ENCODE peak calls at places on chromosome 6, in seven cellular contexts. A is HepG2, L is ovary, G is sigmoid colon, F is GM12878, R is stomach, B is SK-N-SH. X is an unnamed sample. For H3K36me3, the result is how much of the 10 kb centered on the place peaks cover.

GRCh38 chr6:75368151-75368779 is 83.7 kb upstream of the TMEM30A start:
- DNase-seq in A (peak), L (no peak), G (peak), F (no peak), R (peak), B (peak), X (no peak)

GRCh38 chr6:148935705-148936306 is 189.0 kb downstream of the UST start:
- DNase-seq in A (no peak), L (no peak), G (no peak), F (no peak), R (no peak), B (no peak), X (no peak)

GRCh38 chr6:165245287-165245686 is 64.1 kb downstream of the C6orf118 start:
- DNase-seq in A (no peak), L (no peak), G (no peak), F (no peak), R (no peak), B (peak), X (no peak)

GRCh38 chr6:43901330-43902230 is 131.6 kb downstream of the VEGFA start:
- DNase-seq in A (no peak), L (no peak), G (no peak), F (no peak), R (no peak), B (no peak), X (no peak)

GRCh38 chr6:149545258-149545753 is 537 bp downstream of the PPIL4 start:
- DNase-seq in A (peak), L (peak), G (peak), F (no peak), R (peak), B (peak), X (peak)

GRCh38 chr6:168256940-168257339 is 62.6 kb downstream of the DACT2 start:
- DNase-seq in A (no peak), L (no peak), G (no peak), F (no peak), R (no peak), B (no peak), X (no peak)

GRCh38 chr6:129131282-129131681 is 248.3 kb downstream of the LAMA2 start:
- DNase-seq in A (no peak), L (peak), G (peak), F (no peak), R (no peak), B (no peak), X (peak)

GRCh38 chr6:22409487-22409886 is 112.7 kb upstream of the PRL start:
- DNase-seq in A (no peak), L (no peak), G (no peak), F (no peak), R (no peak), B (no peak), X (no peak)

GRCh38 chr6:45681860-45682488 is 304.2 kb upstream of the SUPT3H start:
- DNase-seq in A (no peak), L (no peak), G (no peak), F (peak), R (no peak), B (no peak), X (no peak)

GRCh38 chr6:142242269-142242668 is 59.5 kb upstream of the ADGRG6 start:
- DNase-seq in A (no peak), L (no peak), G (no peak), F (no peak), R (no peak), B (no peak), X (no peak)

GRCh38 chr6:106165885-106166485 is 79.8 kb downstream of the PRDM1 start:
- DNase-seq in A (peak), L (no peak), G (no peak), F (no peak), R (no peak), B (no peak), X (no peak)

GRCh38 chr6:5584072-5584471 is 322.8 kb downstream of the FARS2 start:
- DNase-seq in A (no peak), L (no peak), G (no peak), F (no peak), R (no peak), B (no peak), X (no peak)

GRCh38 chr6:128554302-128554701 is 33.9 kb upstream of the PTPRK start:
- DNase-seq in A (peak), L (no peak), G (no peak), F (no peak), R (no peak), B (no peak), X (no peak)

GRCh38 chr6:148747493-148748160 is 797 bp downstream of the UST start:
- DNase-seq in A (no peak), L (peak), G (peak), F (no peak), R (peak), B (peak), X (peak)

GRCh38 chr6:10347561-10348327 is 67.1 kb downstream of the TFAP2A start:
- DNase-seq in A (no peak), L (no peak), G (no peak), F (no peak), R (no peak), B (no peak), X (no peak)

GRCh38 chr6:152368761-152369624 is 268.2 kb downstream of the SYNE1 start:
- DNase-seq in A (no peak), L (peak), G (peak), F (no peak), R (peak), B (no peak), X (peak)

GRCh38 chr6:69735029-69735428 is 61.8 kb downstream of the LMBRD1 start:
- DNase-seq in A (no peak), L (no peak), G (no peak), F (no peak), R (no peak), B (no peak), X (no peak)

GRCh38 chr6:42025066-42025789 is 25.1 kb upstream of the TAF8 start:
- DNase-seq in A (no peak), L (no peak), G (no peak), F (peak), R (no peak), B (no peak), X (no peak)

GRCh38 chr6:1903780-1904493 is 294.2 kb downstream of the FOXC1 start:
- DNase-seq in A (no peak), L (no peak), G (no peak), F (no peak), R (no peak), B (peak), X (no peak)

GRCh38 chr6:83439201-83439600 is 8.3 kb upstream of the ME1 start:
- DNase-seq in A (no peak), L (no peak), G (no peak), F (no peak), R (no peak), B (no peak), X (no peak)

GRCh38 chr6:83443516-83443915 is 12.7 kb upstream of the ME1 start:
- DNase-seq in A (no peak), L (no peak), G (no peak), F (no peak), R (no peak), B (no peak), X (no peak)

DNA sequence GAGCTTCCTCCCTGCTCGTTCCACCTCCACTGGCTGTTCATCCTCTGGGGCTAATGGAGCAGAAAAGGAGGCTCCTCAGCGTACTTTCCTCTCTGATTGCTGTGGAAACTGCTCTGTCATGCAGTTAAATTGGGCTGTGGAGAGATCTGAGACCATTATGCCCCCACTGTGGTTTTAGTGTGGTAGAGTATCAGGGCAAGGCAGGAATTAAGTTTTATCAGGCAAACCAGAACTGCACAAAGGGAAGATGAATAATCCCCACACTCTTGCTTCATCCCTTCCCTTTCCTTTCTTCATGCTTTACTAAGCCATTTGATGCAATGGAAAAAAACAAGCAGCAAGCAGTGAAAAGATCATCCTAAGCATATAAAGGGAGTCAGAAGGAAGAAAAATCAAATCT is 11.9 kb upstream of the ME1 start:
- DNase-seq in A (no peak), L (no peak), G (no peak), F (no peak), R (no peak), B (no peak), X (no peak)
- TF ChIP-seq EP300 in A (no peak), L (no peak), G (no peak), F (no peak), R (no peak), B (no peak), X (no peak)

GRCh38 chr6:150826788-150827187 is 38.7 kb upstream of the MTHFD1L start:
- DNase-seq in A (no peak), L (no peak), G (no peak), F (no peak), R (no peak), B (no peak), X (no peak)
- H3K36me3 ChIP-seq in A (under half), L (under half), G (under half), F (under half), R (under half), B (under half), X (under half)

DNA sequence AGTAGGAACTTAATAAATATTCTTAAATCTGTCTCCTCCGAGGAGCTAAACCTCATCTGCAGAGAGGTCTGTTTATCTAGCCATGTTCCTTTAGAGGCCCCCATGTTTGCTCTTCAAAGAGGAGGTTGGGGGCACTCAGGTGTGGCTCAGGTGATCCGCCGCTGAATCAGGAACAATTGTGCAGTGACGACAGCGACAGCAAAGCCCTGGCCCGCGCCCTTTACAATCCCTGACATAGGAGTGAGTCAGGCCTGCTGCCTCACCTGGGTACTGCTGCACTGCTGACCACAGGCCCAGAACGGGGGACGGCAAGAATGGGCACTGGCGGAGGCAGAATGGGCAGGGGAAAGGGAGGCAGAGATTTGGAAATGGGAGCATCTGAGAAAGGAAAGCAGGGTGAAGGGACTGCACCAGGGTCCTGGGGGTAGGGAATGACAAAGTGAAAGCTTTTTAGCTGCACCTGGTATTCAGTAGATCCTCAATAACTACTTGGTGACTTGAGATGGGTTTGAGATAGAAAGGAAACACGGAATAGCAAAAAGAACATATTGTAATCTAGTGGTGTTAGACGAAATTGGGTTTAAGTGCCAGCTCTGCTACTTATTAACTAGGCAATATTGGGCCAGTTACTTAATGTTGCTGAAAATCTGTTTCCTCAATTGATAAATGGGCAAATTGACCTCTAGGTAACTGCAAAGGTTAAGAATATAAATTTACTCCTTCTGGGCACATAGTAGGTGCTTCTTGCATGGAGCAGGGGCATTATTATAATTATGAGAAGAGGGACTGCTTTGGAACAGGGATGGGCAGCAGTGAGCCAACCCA is 5.4 kb upstream of the IER3 start:
- DNase-seq in A (peak), L (no peak), G (no peak), F (no peak), R (peak), B (no peak), X (no peak)
- TF ChIP-seq EP300 in A (no peak), L (no peak), G (no peak), F (no peak), R (no peak), B (no peak), X (no peak)

DNA sequence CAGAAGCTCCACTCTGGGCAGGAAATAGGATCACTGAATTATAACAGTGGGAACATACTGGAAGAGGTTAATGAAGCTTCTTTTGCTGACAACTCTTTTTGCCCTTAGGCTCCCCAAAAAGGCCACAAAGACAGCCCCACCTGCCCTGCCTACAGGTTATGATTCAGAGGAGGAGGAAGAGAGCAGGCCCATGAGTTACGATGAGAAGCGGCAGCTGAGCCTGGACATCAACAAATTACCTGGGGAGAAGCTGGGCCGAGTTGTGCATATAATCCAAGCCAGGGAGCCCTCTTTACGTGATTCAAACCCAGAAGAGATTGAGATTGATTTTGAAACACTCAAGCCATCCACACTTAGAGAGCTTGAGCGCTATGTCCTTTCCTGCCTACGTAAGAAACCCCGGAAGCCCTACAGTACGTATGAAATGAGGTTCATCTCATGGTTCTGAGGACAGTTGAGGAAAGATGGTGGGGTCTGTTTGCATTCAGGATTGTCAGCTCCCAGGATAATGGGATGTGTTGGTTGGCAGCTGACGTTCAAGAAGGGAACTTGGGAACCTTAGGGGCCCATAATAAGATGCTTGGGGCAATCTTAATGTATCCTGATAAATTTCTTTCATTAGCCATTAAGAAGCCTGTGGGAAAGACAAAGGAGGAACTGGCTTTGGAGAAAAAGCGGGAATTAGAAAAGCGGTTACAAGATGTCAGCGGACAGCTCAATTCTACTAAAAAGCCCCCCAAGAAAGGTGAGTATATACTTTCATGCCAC is 11.5 kb downstream of the BRD2 start:
- DNase-seq in A (no peak), L (no peak), G (no peak), F (no peak), R (no peak), B (no peak), X (no peak)
- H3K36me3 ChIP-seq in A (half or more), L (under half), G (half or more), F (under half), R (half or more), B (half or more), X (half or more)

DNA sequence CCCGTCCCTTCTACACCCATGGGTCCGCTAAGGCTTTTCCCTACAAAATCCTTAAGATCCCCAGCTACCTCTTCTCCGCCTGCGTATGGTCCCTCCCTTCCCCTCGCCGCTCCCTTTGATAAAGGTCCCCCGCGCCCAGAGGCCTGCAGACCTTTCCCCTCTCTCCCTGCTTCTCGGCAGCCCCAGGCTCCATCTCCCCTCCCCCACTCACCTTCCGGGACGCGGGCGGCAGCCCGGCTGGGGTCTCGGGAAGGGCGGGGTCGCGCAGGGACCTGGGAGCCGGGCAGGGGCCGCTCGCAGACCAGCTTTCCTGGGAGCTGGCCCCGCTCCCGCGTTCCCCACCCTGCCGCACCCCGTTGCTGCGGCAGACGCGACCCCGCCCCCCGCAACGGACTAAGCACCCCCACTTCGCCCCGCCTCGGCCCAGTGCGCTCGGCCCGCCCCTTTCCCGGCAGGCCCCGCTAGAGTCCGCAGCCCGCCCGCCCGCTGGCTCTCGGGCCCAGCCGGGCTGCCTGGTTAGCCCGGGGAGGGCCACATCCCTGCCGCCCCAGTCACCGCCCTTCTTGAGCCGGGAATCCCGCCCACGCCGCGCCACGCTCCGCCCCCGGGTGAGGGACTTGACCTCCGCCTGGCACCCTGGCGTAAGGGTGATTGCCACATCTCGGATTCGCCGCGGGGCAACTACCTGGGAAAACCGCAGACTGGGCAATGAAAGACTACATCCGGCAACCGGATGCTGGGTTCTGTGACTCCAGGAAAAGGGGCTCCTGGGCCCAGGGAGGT is at the start of gene FLOT1:
- DNase-seq in A (peak), L (peak), G (peak), F (peak), R (peak), B (peak), X (peak)
- TF ChIP-seq EP300 in A (peak), L (no peak), G (no peak), F (no peak), R (peak), B (no peak), X (no peak)

GRCh38 chr6:155290491-155290890 is 23.8 kb downstream of the TFB1M start:
- DNase-seq in A (no peak), L (no peak), G (no peak), F (no peak), R (no peak), B (no peak), X (no peak)
- H3K36me3 ChIP-seq in A (half or more), L (under half), G (under half), F (under half), R (under half), B (under half), X (under half)

GRCh38 chr6:20202070-20202658 is 10.1 kb downstream of the MBOAT1 start:
- DNase-seq in A (peak), L (no peak), G (no peak), F (peak), R (no peak), B (no peak), X (no peak)
- TF ChIP-seq EP300 in A (no peak), L (no peak), G (no peak), F (peak), R (no peak), B (no peak), X (no peak)

GRCh38 chr6:4025681-4026080 is 53.3 kb downstream of the FAM217A start:
- DNase-seq in A (no peak), L (no peak), G (no peak), F (no peak), R (no peak), B (no peak), X (no peak)
- H3K36me3 ChIP-seq in A (under half), L (under half), G (under half), F (under half), R (under half), B (under half), X (under half)